ENCODE peak calls at places on chromosomes 11 and 22, in ten cellular contexts. One of them, this sample, is unnamed.

GRCh38 chr11:126101930-126102283 is 39.2 kb upstream of the CDON start:
- DNase-seq in COR-L47: no peak
- DNase-seq in fibroblast of lung: no peak
- DNase-seq in stimulated activated CD8-positive, alpha-beta memory T cell treated with anti-CD3 and anti-CD28 coated beads, Interleukin-15, amount 100 ng/mL, for 24 hours: no peak
- DNase-seq in HTR-8/SVneo: no peak
- DNase-seq in HFF-Myc: no peak
- DNase-seq in NCI-H2029 treated with DMSO at 0.1 percent for 48 hours: no peak
- DNase-seq in PC-3: no peak
- DNase-seq in brain microvascular endothelial cell: no peak
- DNase-seq in OCI-LY7: no peak
- DNase-seq in this sample: no peak

GRCh38 chr11:111798279-111798678 is 32.1 kb upstream of the PPP2R1B start:
- DNase-seq in NCI-H2029 treated with DMSO at 0.1 percent for 48 hours: no peak
- DNase-seq in fibroblast of lung: no peak
- DNase-seq in HTR-8/SVneo: no peak
- DNase-seq in brain microvascular endothelial cell: no peak
- DNase-seq in OCI-LY7: no peak
- DNase-seq in COR-L47: no peak
- DNase-seq in PC-3: no peak
- DNase-seq in stimulated activated CD8-positive, alpha-beta memory T cell treated with anti-CD3 and anti-CD28 coated beads, Interleukin-15, amount 100 ng/mL, for 24 hours: no peak
- DNase-seq in HFF-Myc: no peak
- DNase-seq in this sample: no peak

GRCh38 chr22:37639070-37639760 is at the start of gene SH3BP1:
- DNase-seq in brain microvascular endothelial cell: no peak
- DNase-seq in OCI-LY7: peak
- DNase-seq in COR-L47: peak
- DNase-seq in HFF-Myc: no peak
- DNase-seq in PC-3: peak
- DNase-seq in stimulated activated CD8-positive, alpha-beta memory T cell treated with anti-CD3 and anti-CD28 coated beads, Interleukin-15, amount 100 ng/mL, for 24 hours: no peak
- DNase-seq in fibroblast of lung: peak
- DNase-seq in HTR-8/SVneo: peak
- DNase-seq in NCI-H2029 treated with DMSO at 0.1 percent for 48 hours: no peak
- DNase-seq in this sample: no peak

GRCh38 chr11:74696932-74697687 is 34.1 kb downstream of the CHRDL2 start:
- DNase-seq in stimulated activated CD8-positive, alpha-beta memory T cell treated with anti-CD3 and anti-CD28 coated beads, Interleukin-15, amount 100 ng/mL, for 24 hours: no peak
- DNase-seq in COR-L47: no peak
- DNase-seq in NCI-H2029 treated with DMSO at 0.1 percent for 48 hours: no peak
- DNase-seq in OCI-LY7: no peak
- DNase-seq in PC-3: no peak
- DNase-seq in HFF-Myc: no peak
- DNase-seq in HTR-8/SVneo: peak
- DNase-seq in brain microvascular endothelial cell: peak
- DNase-seq in fibroblast of lung: peak
- DNase-seq in this sample: no peak

GRCh38 chr22:50207383-50208031 is 6.7 kb downstream of the SELENOO start:
- DNase-seq in brain microvascular endothelial cell: no peak
- DNase-seq in HTR-8/SVneo: no peak
- DNase-seq in fibroblast of lung: no peak
- DNase-seq in PC-3: no peak
- DNase-seq in COR-L47: no peak
- DNase-seq in HFF-Myc: no peak
- DNase-seq in stimulated activated CD8-positive, alpha-beta memory T cell treated with anti-CD3 and anti-CD28 coated beads, Interleukin-15, amount 100 ng/mL, for 24 hours: no peak
- DNase-seq in NCI-H2029 treated with DMSO at 0.1 percent for 48 hours: no peak
- DNase-seq in OCI-LY7: peak
- DNase-seq in this sample: no peak

GRCh38 chr11:119284344-119285157 is 32.4 kb downstream of the MCAM start:
- DNase-seq in NCI-H2029 treated with DMSO at 0.1 percent for 48 hours: peak
- DNase-seq in PC-3: peak
- DNase-seq in HFF-Myc: no peak
- DNase-seq in HTR-8/SVneo: peak
- DNase-seq in brain microvascular endothelial cell: no peak
- DNase-seq in stimulated activated CD8-positive, alpha-beta memory T cell treated with anti-CD3 and anti-CD28 coated beads, Interleukin-15, amount 100 ng/mL, for 24 hours: no peak
- DNase-seq in fibroblast of lung: peak
- DNase-seq in COR-L47: peak
- DNase-seq in OCI-LY7: peak
- DNase-seq in this sample: no peak

GRCh38 chr22:46881373-46882118 is 119.1 kb downstream of the TBC1D22A start:
- DNase-seq in stimulated activated CD8-positive, alpha-beta memory T cell treated with anti-CD3 and anti-CD28 coated beads, Interleukin-15, amount 100 ng/mL, for 24 hours: no peak
- DNase-seq in OCI-LY7: no peak
- DNase-seq in COR-L47: no peak
- DNase-seq in fibroblast of lung: peak
- DNase-seq in PC-3: peak
- DNase-seq in HFF-Myc: peak
- DNase-seq in HTR-8/SVneo: peak
- DNase-seq in brain microvascular endothelial cell: peak
- DNase-seq in NCI-H2029 treated with DMSO at 0.1 percent for 48 hours: no peak
- DNase-seq in this sample: no peak

GRCh38 chr11:79708319-79708928 is 267.6 kb upstream of the TENM4 start:
- DNase-seq in HTR-8/SVneo: peak
- DNase-seq in stimulated activated CD8-positive, alpha-beta memory T cell treated with anti-CD3 and anti-CD28 coated beads, Interleukin-15, amount 100 ng/mL, for 24 hours: no peak
- DNase-seq in PC-3: peak
- DNase-seq in brain microvascular endothelial cell: peak
- DNase-seq in HFF-Myc: peak
- DNase-seq in NCI-H2029 treated with DMSO at 0.1 percent for 48 hours: peak
- DNase-seq in COR-L47: peak
- DNase-seq in fibroblast of lung: peak
- DNase-seq in OCI-LY7: peak
- DNase-seq in this sample: no peak

GRCh38 chr22:38614331-38615122 is 41.7 kb downstream of the FAM227A start:
- DNase-seq in NCI-H2029 treated with DMSO at 0.1 percent for 48 hours: no peak
- DNase-seq in PC-3: no peak
- DNase-seq in stimulated activated CD8-positive, alpha-beta memory T cell treated with anti-CD3 and anti-CD28 coated beads, Interleukin-15, amount 100 ng/mL, for 24 hours: no peak
- DNase-seq in fibroblast of lung: peak
- DNase-seq in brain microvascular endothelial cell: peak
- DNase-seq in HFF-Myc: no peak
- DNase-seq in HTR-8/SVneo: no peak
- DNase-seq in OCI-LY7: no peak
- DNase-seq in COR-L47: no peak
- DNase-seq in this sample: no peak

GRCh38 chr11:16779436-16779835 is 41.0 kb downstream of the C11orf58 start:
- DNase-seq in OCI-LY7: no peak
- DNase-seq in HFF-Myc: no peak
- DNase-seq in NCI-H2029 treated with DMSO at 0.1 percent for 48 hours: no peak
- DNase-seq in fibroblast of lung: no peak
- DNase-seq in stimulated activated CD8-positive, alpha-beta memory T cell treated with anti-CD3 and anti-CD28 coated beads, Interleukin-15, amount 100 ng/mL, for 24 hours: no peak
- DNase-seq in HTR-8/SVneo: no peak
- DNase-seq in PC-3: no peak
- DNase-seq in COR-L47: no peak
- DNase-seq in brain microvascular endothelial cell: no peak
- DNase-seq in this sample: no peak

GRCh38 chr11:82176365-82176764 is 557.3 kb downstream of the FAM181B start:
- DNase-seq in stimulated activated CD8-positive, alpha-beta memory T cell treated with anti-CD3 and anti-CD28 coated beads, Interleukin-15, amount 100 ng/mL, for 24 hours: no peak
- DNase-seq in brain microvascular endothelial cell: no peak
- DNase-seq in NCI-H2029 treated with DMSO at 0.1 percent for 48 hours: no peak
- DNase-seq in fibroblast of lung: no peak
- DNase-seq in OCI-LY7: no peak
- DNase-seq in HFF-Myc: no peak
- DNase-seq in COR-L47: no peak
- DNase-seq in HTR-8/SVneo: no peak
- DNase-seq in PC-3: no peak
- DNase-seq in this sample: no peak

GRCh38 chr11:61890536-61891330 is 612 bp downstream of the FADS3 start:
- DNase-seq in HTR-8/SVneo: peak
- DNase-seq in fibroblast of lung: peak
- DNase-seq in COR-L47: peak
- DNase-seq in brain microvascular endothelial cell: peak
- DNase-seq in HFF-Myc: no peak
- DNase-seq in OCI-LY7: peak
- DNase-seq in NCI-H2029 treated with DMSO at 0.1 percent for 48 hours: no peak
- DNase-seq in stimulated activated CD8-positive, alpha-beta memory T cell treated with anti-CD3 and anti-CD28 coated beads, Interleukin-15, amount 100 ng/mL, for 24 hours: no peak
- DNase-seq in PC-3: peak
- DNase-seq in this sample: no peak

GRCh38 chr11:72568861-72569260 is 105.4 kb downstream of the PDE2A start:
- DNase-seq in NCI-H2029 treated with DMSO at 0.1 percent for 48 hours: no peak
- DNase-seq in PC-3: peak
- DNase-seq in OCI-LY7: no peak
- DNase-seq in stimulated activated CD8-positive, alpha-beta memory T cell treated with anti-CD3 and anti-CD28 coated beads, Interleukin-15, amount 100 ng/mL, for 24 hours: no peak
- DNase-seq in HFF-Myc: no peak
- DNase-seq in brain microvascular endothelial cell: peak
- DNase-seq in HTR-8/SVneo: peak
- DNase-seq in fibroblast of lung: no peak
- DNase-seq in COR-L47: no peak
- DNase-seq in this sample: no peak

GRCh38 chr22:43411040-43411919 is 534 bp upstream of the MPPED1 start:
- DNase-seq in fibroblast of lung: no peak
- DNase-seq in OCI-LY7: no peak
- DNase-seq in COR-L47: no peak
- DNase-seq in stimulated activated CD8-positive, alpha-beta memory T cell treated with anti-CD3 and anti-CD28 coated beads, Interleukin-15, amount 100 ng/mL, for 24 hours: no peak
- DNase-seq in HTR-8/SVneo: no peak
- DNase-seq in NCI-H2029 treated with DMSO at 0.1 percent for 48 hours: no peak
- DNase-seq in PC-3: no peak
- DNase-seq in brain microvascular endothelial cell: no peak
- DNase-seq in HFF-Myc: no peak
- DNase-seq in this sample: no peak

GRCh38 chr22:38792833-38793232 is 1.1 kb downstream of the DNAL4 start:
- DNase-seq in stimulated activated CD8-positive, alpha-beta memory T cell treated with anti-CD3 and anti-CD28 coated beads, Interleukin-15, amount 100 ng/mL, for 24 hours: no peak
- DNase-seq in OCI-LY7: no peak
- DNase-seq in brain microvascular endothelial cell: peak
- DNase-seq in fibroblast of lung: peak
- DNase-seq in NCI-H2029 treated with DMSO at 0.1 percent for 48 hours: no peak
- DNase-seq in PC-3: peak
- DNase-seq in COR-L47: no peak
- DNase-seq in HTR-8/SVneo: no peak
- DNase-seq in HFF-Myc: no peak
- DNase-seq in this sample: no peak

GRCh38 chr11:65766535-65766934 is 14.2 kb downstream of the AP5B1 start:
- DNase-seq in COR-L47: no peak
- DNase-seq in HTR-8/SVneo: no peak
- DNase-seq in OCI-LY7: no peak
- DNase-seq in brain microvascular endothelial cell: no peak
- DNase-seq in fibroblast of lung: peak
- DNase-seq in HFF-Myc: no peak
- DNase-seq in PC-3: peak
- DNase-seq in NCI-H2029 treated with DMSO at 0.1 percent for 48 hours: no peak
- DNase-seq in stimulated activated CD8-positive, alpha-beta memory T cell treated with anti-CD3 and anti-CD28 coated beads, Interleukin-15, amount 100 ng/mL, for 24 hours: no peak
- DNase-seq in this sample: no peak

GRCh38 chr11:131425285-131425684 is 54.9 kb downstream of the NTM start:
- DNase-seq in HFF-Myc: no peak
- DNase-seq in HTR-8/SVneo: no peak
- DNase-seq in stimulated activated CD8-positive, alpha-beta memory T cell treated with anti-CD3 and anti-CD28 coated beads, Interleukin-15, amount 100 ng/mL, for 24 hours: no peak
- DNase-seq in PC-3: no peak
- DNase-seq in COR-L47: no peak
- DNase-seq in fibroblast of lung: no peak
- DNase-seq in OCI-LY7: no peak
- DNase-seq in brain microvascular endothelial cell: no peak
- DNase-seq in NCI-H2029 treated with DMSO at 0.1 percent for 48 hours: no peak
- DNase-seq in this sample: no peak

GRCh38 chr22:31210830-31211503 is 1.1 kb upstream of the LIMK2 start:
- DNase-seq in COR-L47: no peak
- DNase-seq in HFF-Myc: no peak
- DNase-seq in stimulated activated CD8-positive, alpha-beta memory T cell treated with anti-CD3 and anti-CD28 coated beads, Interleukin-15, amount 100 ng/mL, for 24 hours: no peak
- DNase-seq in PC-3: no peak
- DNase-seq in OCI-LY7: no peak
- DNase-seq in brain microvascular endothelial cell: no peak
- DNase-seq in fibroblast of lung: no peak
- DNase-seq in HTR-8/SVneo: no peak
- DNase-seq in NCI-H2029 treated with DMSO at 0.1 percent for 48 hours: no peak
- DNase-seq in this sample: no peak

GRCh38 chr22:37186997-37187522 is 987 bp downstream of the C1QTNF6 start:
- DNase-seq in HFF-Myc: no peak
- DNase-seq in HTR-8/SVneo: no peak
- DNase-seq in COR-L47: no peak
- DNase-seq in fibroblast of lung: peak
- DNase-seq in stimulated activated CD8-positive, alpha-beta memory T cell treated with anti-CD3 and anti-CD28 coated beads, Interleukin-15, amount 100 ng/mL, for 24 hours: no peak
- DNase-seq in PC-3: no peak
- DNase-seq in brain microvascular endothelial cell: no peak
- DNase-seq in NCI-H2029 treated with DMSO at 0.1 percent for 48 hours: no peak
- DNase-seq in OCI-LY7: no peak
- DNase-seq in this sample: no peak

GRCh38 chr11:58788355-58789023 is 56.0 kb downstream of the GLYATL2 start:
- DNase-seq in PC-3: peak
- DNase-seq in OCI-LY7: peak
- DNase-seq in HTR-8/SVneo: peak
- DNase-seq in brain microvascular endothelial cell: peak
- DNase-seq in COR-L47: peak
- DNase-seq in HFF-Myc: peak
- DNase-seq in fibroblast of lung: peak
- DNase-seq in NCI-H2029 treated with DMSO at 0.1 percent for 48 hours: peak
- DNase-seq in stimulated activated CD8-positive, alpha-beta memory T cell treated with anti-CD3 and anti-CD28 coated beads, Interleukin-15, amount 100 ng/mL, for 24 hours: no peak
- DNase-seq in this sample: peak

GRCh38 chr22:47034076-47034808 is 271.8 kb downstream of the TBC1D22A start:
- DNase-seq in fibroblast of lung: no peak
- DNase-seq in HFF-Myc: no peak
- DNase-seq in PC-3: no peak
- DNase-seq in NCI-H2029 treated with DMSO at 0.1 percent for 48 hours: no peak
- DNase-seq in HTR-8/SVneo: no peak
- DNase-seq in COR-L47: no peak
- DNase-seq in OCI-LY7: no peak
- DNase-seq in brain microvascular endothelial cell: no peak
- DNase-seq in stimulated activated CD8-positive, alpha-beta memory T cell treated with anti-CD3 and anti-CD28 coated beads, Interleukin-15, amount 100 ng/mL, for 24 hours: no peak
- DNase-seq in this sample: no peak

GRCh38 chr11:119093951-119094815 is 7.5 kb downstream of the DPAGT1 start:
- DNase-seq in brain microvascular endothelial cell: peak
- DNase-seq in stimulated activated CD8-positive, alpha-beta memory T cell treated with anti-CD3 and anti-CD28 coated beads, Interleukin-15, amount 100 ng/mL, for 24 hours: no peak
- DNase-seq in fibroblast of lung: peak
- DNase-seq in COR-L47: no peak
- DNase-seq in HTR-8/SVneo: no peak
- DNase-seq in NCI-H2029 treated with DMSO at 0.1 percent for 48 hours: no peak
- DNase-seq in OCI-LY7: peak
- DNase-seq in HFF-Myc: no peak
- DNase-seq in PC-3: peak
- DNase-seq in this sample: no peak

GRCh38 chr22:48500481-48501230 is 1327.0 kb downstream of the BRD1 start:
- DNase-seq in HFF-Myc: no peak
- DNase-seq in NCI-H2029 treated with DMSO at 0.1 percent for 48 hours: no peak
- DNase-seq in stimulated activated CD8-positive, alpha-beta memory T cell treated with anti-CD3 and anti-CD28 coated beads, Interleukin-15, amount 100 ng/mL, for 24 hours: no peak
- DNase-seq in COR-L47: no peak
- DNase-seq in HTR-8/SVneo: no peak
- DNase-seq in PC-3: no peak
- DNase-seq in brain microvascular endothelial cell: peak
- DNase-seq in OCI-LY7: no peak
- DNase-seq in fibroblast of lung: peak
- DNase-seq in this sample: no peak

GRCh38 chr11:113831314-113831713 is 44.1 kb downstream of the USP28 start:
- DNase-seq in brain microvascular endothelial cell: no peak
- DNase-seq in COR-L47: no peak
- DNase-seq in stimulated activated CD8-positive, alpha-beta memory T cell treated with anti-CD3 and anti-CD28 coated beads, Interleukin-15, amount 100 ng/mL, for 24 hours: no peak
- DNase-seq in HTR-8/SVneo: no peak
- DNase-seq in OCI-LY7: no peak
- DNase-seq in fibroblast of lung: no peak
- DNase-seq in PC-3: no peak
- DNase-seq in HFF-Myc: no peak
- DNase-seq in NCI-H2029 treated with DMSO at 0.1 percent for 48 hours: no peak
- DNase-seq in this sample: no peak

GRCh38 chr22:30423959-30424380 is 1.6 kb upstream of the MTFP1 start:
- DNase-seq in stimulated activated CD8-positive, alpha-beta memory T cell treated with anti-CD3 and anti-CD28 coated beads, Interleukin-15, amount 100 ng/mL, for 24 hours: peak
- DNase-seq in HTR-8/SVneo: peak
- DNase-seq in brain microvascular endothelial cell: peak
- DNase-seq in OCI-LY7: peak
- DNase-seq in NCI-H2029 treated with DMSO at 0.1 percent for 48 hours: peak
- DNase-seq in fibroblast of lung: peak
- DNase-seq in HFF-Myc: peak
- DNase-seq in COR-L47: peak
- DNase-seq in PC-3: peak
- DNase-seq in this sample: peak

GRCh38 chr11:72234920-72235319 is 9.1 kb downstream of the PHOX2A start:
- DNase-seq in HFF-Myc: no peak
- DNase-seq in NCI-H2029 treated with DMSO at 0.1 percent for 48 hours: no peak
- DNase-seq in fibroblast of lung: no peak
- DNase-seq in COR-L47: no peak
- DNase-seq in PC-3: no peak
- DNase-seq in stimulated activated CD8-positive, alpha-beta memory T cell treated with anti-CD3 and anti-CD28 coated beads, Interleukin-15, amount 100 ng/mL, for 24 hours: no peak
- DNase-seq in OCI-LY7: no peak
- DNase-seq in brain microvascular endothelial cell: no peak
- DNase-seq in HTR-8/SVneo: no peak
- DNase-seq in this sample: no peak

GRCh38 chr11:13289081-13289480 is 11.5 kb downstream of the BMAL1 start:
- DNase-seq in HTR-8/SVneo: peak
- DNase-seq in fibroblast of lung: peak
- DNase-seq in HFF-Myc: peak
- DNase-seq in stimulated activated CD8-positive, alpha-beta memory T cell treated with anti-CD3 and anti-CD28 coated beads, Interleukin-15, amount 100 ng/mL, for 24 hours: no peak
- DNase-seq in COR-L47: no peak
- DNase-seq in NCI-H2029 treated with DMSO at 0.1 percent for 48 hours: no peak
- DNase-seq in OCI-LY7: no peak
- DNase-seq in PC-3: peak
- DNase-seq in brain microvascular endothelial cell: peak
- DNase-seq in this sample: no peak

GRCh38 chr22:20027966-20028854 is 7.3 kb downstream of the TANGO2 start:
- DNase-seq in brain microvascular endothelial cell: peak
- DNase-seq in NCI-H2029 treated with DMSO at 0.1 percent for 48 hours: no peak
- DNase-seq in HTR-8/SVneo: no peak
- DNase-seq in fibroblast of lung: no peak
- DNase-seq in stimulated activated CD8-positive, alpha-beta memory T cell treated with anti-CD3 and anti-CD28 coated beads, Interleukin-15, amount 100 ng/mL, for 24 hours: no peak
- DNase-seq in COR-L47: peak
- DNase-seq in PC-3: peak
- DNase-seq in HFF-Myc: no peak
- DNase-seq in OCI-LY7: peak
- DNase-seq in this sample: no peak

This sample was measured in putamen.